ENCODE peak calls at places on chromosomes 4 and X, in six cellular contexts. G is mammary epithelial cell; P is dorsolateral prefrontal cortex; X is AG08395; Q is CD8-positive, alpha-beta T cell; J is activated T-helper 1 cell treated with anti-CD3 and anti-CD28 coated beads, Interleukin-12 subunit alpha, Interleukin-12 subunit beta, Interleukin-2, Interleukin-4 antibody, amounts not matched to agents 30 ng/mL and 10 ng/mL and 1 ng/mL, durations not matched to agents 14 hours and 24 hours and 36 hours. W is an unnamed sample.

GRCh38 chr4:74166135-74166534 is 8.2 kb downstream of the MTHFD2L start:
- DNase-seq in P (no peak), X (no peak), G (no peak), J (no peak), Q (no peak), W (no peak)

GRCh38 chrX:150100261-150100660 is 162.0 kb upstream of the EOLA2 start:
- DNase-seq in P (no peak), J (no peak), X (peak; percentile 48), G (no peak), Q (no peak), W (no peak)

GRCh38 chrX:54633641-54634040 is 103.6 kb downstream of the GNL3L start:
- DNase-seq in X (no peak), Q (no peak), P (no peak), J (no peak), G (peak; percentile 0), W (no peak)

GRCh38 chrX:37776283-37776986 is 3.4 kb upstream of the CYBB start:
- DNase-seq in G (no peak), P (no peak), X (no peak), Q (no peak), J (no peak), W (no peak)

GRCh38 chr4:120630432-120630831 is 292.1 kb downstream of the PRDM5 start:
- DNase-seq in P (no peak), J (no peak), Q (no peak), X (no peak), G (no peak), W (no peak)

GRCh38 chrX:136598631-136599030 is 49.3 kb upstream of the CD40LG start:
- DNase-seq in Q (no peak), G (peak; percentile 48), X (no peak), J (no peak), P (no peak), W (no peak)

GRCh38 chr4:54063224-54063623 is 1.2 kb downstream of the CHIC2 start:
- DNase-seq in P (no peak), J (no peak), X (peak; percentile 26), G (peak; percentile 59), Q (no peak), W (no peak)

GRCh38 chr4:121072080-121072835 is at the start of gene NDNF:
- DNase-seq in X (peak; percentile 37), Q (peak; percentile 18), P (no peak), J (peak; percentile 34), G (no peak), W (no peak)

GRCh38 chr4:78779280-78779679 is 3.1 kb downstream of the BMP2K start:
- DNase-seq in G (no peak), J (no peak), P (no peak), Q (no peak), X (no peak), W (no peak)

GRCh38 chrX:68183612-68184214 is 249.6 kb downstream of the OPHN1 start:
- DNase-seq in G (no peak), X (peak; percentile 20), P (no peak), J (no peak), Q (no peak), W (no peak)

GRCh38 chr4:72094054-72094780 is 62.4 kb downstream of the NPFFR2 start:
- DNase-seq in Q (no peak), J (no peak), G (no peak), X (no peak), P (no peak), W (no peak)

GRCh38 chr4:182881928-182882327 is 35.3 kb downstream of the DCTD start:
- DNase-seq in J (no peak), G (no peak), Q (no peak), X (no peak), P (no peak), W (no peak)

GRCh38 chrX:38796926-38797325 is 4.3 kb upstream of the MID1IP1 start:
- DNase-seq in Q (no peak), X (peak; percentile 27), G (peak; percentile 35), P (no peak), J (no peak), W (no peak)

GRCh38 chrX:39752820-39753219 is 344.9 kb downstream of the BCOR start:
- DNase-seq in G (no peak), Q (no peak), P (no peak), J (no peak), X (no peak), W (no peak)

GRCh38 chr4:123783091-123783765 is 386.6 kb downstream of the SPRY1 start:
- DNase-seq in Q (no peak), P (no peak), J (no peak), G (no peak), X (peak; percentile 9), W (no peak)

W was measured in coronary artery.